ENCODE peak calls at places on chromosomes 6 and 20, in seven cellular contexts. W is MV-4-11, M is NCI-H2171 treated with DMSO at 0.1 percent for 48 hours, J is dermis blood vessel endothelial cell, U is NCI-H1092, L is cardiac muscle cell, T is RCC 7860. K is an unnamed sample.

GRCh38 chr6:5457036-5457435 is 195.7 kb downstream of the FARS2 start:
- DNase-seq in W (no peak), M (no peak), J (peak), U (no peak), L (peak), T (peak), K (no peak)

GRCh38 chr6:21733311-21733710 is 139.8 kb downstream of the SOX4 start:
- DNase-seq in W (no peak), M (no peak), J (no peak), U (no peak), L (no peak), T (no peak), K (no peak)

GRCh38 chr6:144786825-144787224 is 501.7 kb downstream of the UTRN start:
- DNase-seq in W (no peak), M (no peak), J (no peak), U (no peak), L (no peak), T (no peak), K (no peak)

GRCh38 chr6:11718461-11718860 is 60.1 kb downstream of the ADTRP start:
- DNase-seq in W (no peak), M (no peak), J (no peak), U (no peak), L (no peak), T (no peak), K (no peak)

GRCh38 chr6:94862116-94862515 is 715.2 kb upstream of the MANEA start:
- DNase-seq in W (no peak), M (no peak), J (no peak), U (no peak), L (no peak), T (no peak), K (no peak)

GRCh38 chr20:23227976-23228375 is 122.6 kb upstream of the NXT1 start:
- DNase-seq in W (no peak), M (no peak), J (no peak), U (no peak), L (no peak), T (no peak), K (no peak)

GRCh38 chr20:41717464-41717863 is 99.3 kb upstream of the CHD6 start:
- DNase-seq in W (no peak), M (peak), J (no peak), U (peak), L (peak), T (no peak), K (peak)

GRCh38 chr6:5707646-5708045 is 299.1 kb downstream of the NRN1 start:
- DNase-seq in W (no peak), M (no peak), J (no peak), U (no peak), L (no peak), T (no peak), K (no peak)

GRCh38 chr6:139981810-139982550 is 607.5 kb upstream of the CITED2 start:
- DNase-seq in W (no peak), M (peak), J (peak), U (no peak), L (peak), T (peak), K (peak)

GRCh38 chr6:111764238-111765182 is 108.7 kb downstream of the FYN start:
- DNase-seq in W (peak), M (no peak), J (no peak), U (no peak), L (no peak), T (no peak), K (no peak)

GRCh38 chr6:13226071-13226470 is 102.3 kb downstream of the TBC1D7 start:
- DNase-seq in W (no peak), M (no peak), J (peak), U (no peak), L (no peak), T (no peak), K (no peak)

GRCh38 chr6:32668226-32668747 is 1.8 kb upstream of the HLA-DQB1 start:
- DNase-seq in W (no peak), M (no peak), J (peak), U (no peak), L (peak), T (peak), K (no peak)

GRCh38 chr6:71419954-71420692 is 131.5 kb downstream of the OGFRL1 start:
- DNase-seq in W (no peak), M (no peak), J (peak), U (no peak), L (peak), T (no peak), K (peak)

GRCh38 chr6:42696526-42697267 is 25.7 kb downstream of the PRPH2 start:
- DNase-seq in W (no peak), M (no peak), J (no peak), U (no peak), L (peak), T (no peak), K (no peak)

GRCh38 chr20:31718952-31719643 is 3.6 kb downstream of the BCL2L1 start:
- DNase-seq in W (peak), M (no peak), J (no peak), U (no peak), L (no peak), T (peak), K (no peak)

GRCh38 chr6:134651519-134651918 is 298.4 kb downstream of the ALDH8A1 start:
- DNase-seq in W (no peak), M (no peak), J (no peak), U (no peak), L (no peak), T (no peak), K (no peak)

GRCh38 chr6:121971886-121972285 is 427.6 kb upstream of the HSF2 start:
- DNase-seq in W (no peak), M (no peak), J (no peak), U (no peak), L (peak), T (no peak), K (no peak)

GRCh38 chr20:1888796-1889463 is 6.3 kb upstream of the SIRPA start:
- DNase-seq in W (peak), M (no peak), J (peak), U (no peak), L (peak), T (no peak), K (no peak)

GRCh38 chr20:61629361-61630239 is 377.5 kb downstream of the CDH4 start:
- DNase-seq in W (no peak), M (no peak), J (no peak), U (no peak), L (no peak), T (no peak), K (no peak)

GRCh38 chr20:63056236-63057132 is 49.7 kb upstream of the BHLHE23 start:
- DNase-seq in W (no peak), M (peak), J (peak), U (peak), L (peak), T (no peak), K (no peak)

GRCh38 chr6:4371207-4371921 is 236.0 kb upstream of the ECI2 start:
- DNase-seq in W (no peak), M (no peak), J (peak), U (no peak), L (peak), T (peak), K (no peak)

GRCh38 chr6:93727447-93727846 is 308.1 kb upstream of the EPHA7 start:
- DNase-seq in W (no peak), M (no peak), J (no peak), U (no peak), L (no peak), T (no peak), K (no peak)

GRCh38 chr20:47785321-47785899 is at the start of gene SULF2:
- DNase-seq in W (no peak), M (no peak), J (peak), U (no peak), L (peak), T (no peak), K (no peak)

GRCh38 chr20:58352454-58352853 is 36.6 kb upstream of the VAPB start:
- DNase-seq in W (no peak), M (no peak), J (no peak), U (no peak), L (no peak), T (no peak), K (no peak)

GRCh38 chr20:16528078-16528477 is 45.2 kb downstream of the KIF16B start:
- DNase-seq in W (peak), M (peak), J (peak), U (no peak), L (peak), T (peak), K (no peak)

GRCh38 chr6:121319603-121320002 is 14.7 kb downstream of the TBC1D32 start:
- DNase-seq in W (no peak), M (no peak), J (no peak), U (no peak), L (no peak), T (no peak), K (no peak)

GRCh38 chr6:160348209-160348551 is at the start of gene SLC22A3:
- DNase-seq in W (no peak), M (no peak), J (no peak), U (peak), L (peak), T (no peak), K (no peak)

K was measured in HAP-1.